ENCODE peak calls at places on chromosomes 13 and 19, in eight cellular contexts. U is COLO829; O is T-helper 17 cell; R is neural progenitor cell; X is endodermal cell; C is activated CD8-positive, alpha-beta T cell treated with anti-CD3 and anti-CD28 coated beads for 36 hours; Q is heart right ventricle; B is heart left ventricle. N is an unnamed sample.
A peak's percentile ranks its signal among the peaks of the same experiment; 100 is the strongest.

GRCh38 chr13:111531505-111531904 is 211.1 kb downstream of the TEX29 start:
- DNase-seq in O (no peak), Q (no peak), X (no peak), B (no peak), R (no peak), U (no peak), C (no peak), N (no peak)

GRCh38 chr13:45796421-45796960 is 55.1 kb downstream of the SIAH3 start:
- DNase-seq in C (no peak), O (no peak), B (no peak), U (no peak), X (peak; percentile 48), R (no peak), Q (no peak), N (no peak)

GRCh38 chr13:100269837-100270236 is 180.9 kb downstream of the PCCA start:
- DNase-seq in X (no peak), C (no peak), O (no peak), B (peak; percentile 73), Q (peak; percentile 79), R (no peak), U (no peak), N (peak; percentile 54)

GRCh38 chr13:91621161-91621560 is 222.7 kb downstream of the GPC5 start:
- DNase-seq in R (no peak), C (no peak), Q (no peak), U (no peak), B (no peak), X (no peak), O (no peak), N (no peak)

GRCh38 chr13:65965496-65965895 is 1264.6 kb downstream of the PCDH9 start:
- DNase-seq in B (no peak), Q (no peak), R (no peak), X (no peak), C (no peak), U (no peak), O (no peak), N (no peak)

GRCh38 chr13:73672492-73672891 is 461.7 kb downstream of the KLF12 start:
- DNase-seq in U (no peak), X (no peak), Q (no peak), B (no peak), R (no peak), O (no peak), C (no peak), N (no peak)

GRCh38 chr13:31588331-31588730 is 151.0 kb upstream of the RXFP2 start:
- DNase-seq in B (no peak), R (no peak), X (no peak), Q (no peak), C (no peak), O (no peak), U (no peak), N (no peak)

GRCh38 chr19:46926201-46927071 is 65.6 kb downstream of the ARHGAP35 start:
- DNase-seq in X (no peak), C (no peak), O (no peak), U (peak; percentile 79), Q (no peak), R (no peak), B (no peak), N (no peak)

GRCh38 chr19:16372065-16372915 is 47.7 kb downstream of the KLF2 start:
- DNase-seq in Q (no peak), R (no peak), O (no peak), X (no peak), B (no peak), U (no peak), C (peak; percentile 58), N (no peak)

GRCh38 chr19:1921825-1922224 is 16.6 kb downstream of the ADAT3 start:
- DNase-seq in X (no peak), U (no peak), Q (no peak), O (no peak), R (no peak), B (no peak), C (no peak), N (no peak)

GRCh38 chr19:41064974-41065569 is 23.2 kb upstream of the CYP2A13 start:
- DNase-seq in B (no peak), X (peak; percentile 63), R (peak; percentile 38), C (no peak), Q (no peak), O (no peak), U (peak; percentile 7), N (no peak)

GRCh38 chr13:100675660-100676129 is 1.1 kb upstream of the TMTC4 start:
- DNase-seq in B (no peak), R (no peak), X (no peak), O (no peak), Q (no peak), U (no peak), C (peak; percentile 31), N (no peak)

GRCh38 chr13:42990147-42990990 is 1.7 kb downstream of the EPSTI1 start:
- DNase-seq in C (no peak), Q (no peak), R (no peak), X (no peak), U (no peak), O (no peak), B (no peak), N (no peak)

GRCh38 chr13:40508112-40508511 is 158.3 kb downstream of the FOXO1 start:
- DNase-seq in B (no peak), U (no peak), X (no peak), Q (no peak), R (no peak), O (no peak), C (no peak), N (peak; percentile 32)

GRCh38 chr19:34555447-34555846 is 73.9 kb downstream of the WTIP start:
- DNase-seq in X (peak; percentile 80), R (peak; percentile 33), C (peak; percentile 25), Q (no peak), O (no peak), B (no peak), U (peak; percentile 10), N (no peak)

GRCh38 chr13:66558511-66558910 is 671.6 kb downstream of the PCDH9 start:
- DNase-seq in B (no peak), U (no peak), X (no peak), Q (no peak), C (no peak), O (no peak), R (peak; percentile 33), N (peak; percentile 12)

GRCh38 chr13:105996391-105997028 is 539.0 kb downstream of the EFNB2 start:
- DNase-seq in X (no peak), O (no peak), B (no peak), Q (no peak), U (no peak), C (no peak), R (no peak), N (no peak)

GRCh38 chr19:18153555-18154134 is 682 bp downstream of the PIK3R2 start:
- DNase-seq in O (no peak), Q (no peak), C (peak; percentile 37), R (peak; percentile 46), B (peak; percentile 28), U (no peak), X (no peak), N (no peak)

GRCh38 chr19:9323919-9324583 is at the start of gene ZNF559:
- DNase-seq in C (peak; percentile 96), X (peak; percentile 98), O (peak; percentile 97), U (peak; percentile 95), Q (peak; percentile 96), B (peak; percentile 94), R (peak; percentile 97), N (peak; percentile 90)

GRCh38 chr13:30766957-30767603 is 31.7 kb downstream of the ALOX5AP start:
- DNase-seq in B (no peak), X (no peak), C (peak; percentile 31), U (no peak), Q (no peak), R (no peak), O (peak; percentile 11), N (peak; percentile 36)

GRCh38 chr19:39768811-39769210 is 9.8 kb upstream of the LEUTX start:
- DNase-seq in O (no peak), U (no peak), B (no peak), C (no peak), X (no peak), R (peak; percentile 4), Q (no peak), N (no peak)

GRCh38 chr13:103835052-103835451 is 768.8 kb upstream of the SLC10A2 start:
- DNase-seq in R (no peak), X (no peak), B (no peak), C (no peak), O (no peak), U (no peak), Q (no peak), N (no peak)

GRCh38 chr19:41426952-41427646 is at the start of gene B3GNT8:
- DNase-seq in X (peak; percentile 96), C (peak; percentile 73), R (peak; percentile 95), B (peak; percentile 92), Q (peak; percentile 90), U (no peak), O (no peak), N (no peak)

GRCh38 chr13:34591801-34592454 is 350.1 kb upstream of the NBEA start:
- DNase-seq in C (no peak), U (no peak), Q (no peak), B (peak; percentile 29), X (no peak), O (no peak), R (peak; percentile 35), N (no peak)

GRCh38 chr19:11483176-11484111 is 2.6 kb upstream of the ELAVL3 start:
- DNase-seq in B (no peak), Q (no peak), R (no peak), C (no peak), O (no peak), X (peak; percentile 71), U (no peak), N (no peak)

GRCh38 chr19:42683917-42684513 is 56.3 kb downstream of the PSG3 start:
- DNase-seq in O (peak; percentile 9), X (peak; percentile 56), B (no peak), Q (no peak), R (peak; percentile 11), U (peak; percentile 30), C (peak; percentile 56), N (no peak)

GRCh38 chr19:5131866-5132561 is 163.1 kb downstream of the KDM4B start:
- DNase-seq in Q (no peak), U (no peak), R (peak; percentile 78), X (no peak), O (no peak), C (peak; percentile 51), B (no peak), N (no peak)

GRCh38 chr13:41465965-41466364 is 8.6 kb downstream of the RGCC start:
- DNase-seq in B (no peak), O (no peak), U (no peak), C (no peak), R (no peak), Q (no peak), X (no peak), N (no peak)

GRCh38 chr19:5333581-5334365 is 6.8 kb downstream of the PTPRS start:
- DNase-seq in C (no peak), U (no peak), R (no peak), Q (no peak), B (no peak), X (no peak), O (no peak), N (no peak)

GRCh38 chr13:77503398-77503797 is 32.1 kb upstream of the SCEL start:
- DNase-seq in Q (no peak), B (no peak), R (no peak), U (no peak), C (no peak), X (no peak), O (no peak), N (no peak)

GRCh38 chr19:3593156-3593555 is 7.9 kb downstream of the GIPC3 start:
- DNase-seq in C (peak; percentile 22), R (peak; percentile 48), Q (no peak), U (no peak), B (no peak), X (peak; percentile 85), O (no peak), N (no peak)

GRCh38 chr13:28452755-28453154 is 42.2 kb downstream of the FLT1 start:
- DNase-seq in O (no peak), X (no peak), C (no peak), R (no peak), B (no peak), Q (no peak), U (no peak), N (no peak)

GRCh38 chr19:47122359-47123335 is 8.0 kb upstream of the SAE1 start:
- DNase-seq in U (no peak), C (no peak), Q (no peak), B (no peak), X (no peak), R (no peak), O (no peak), N (no peak)

GRCh38 chr13:27038323-27038722 is 133.3 kb downstream of the USP12 start:
- DNase-seq in U (peak; percentile 63), Q (no peak), R (no peak), X (no peak), C (no peak), O (no peak), B (no peak), N (peak; percentile 76)

N was measured in astrocyte of the cerebellum.